ENCODE peak calls at places on chromosomes 12 and 14, in four cellular contexts. One of them, this sample, is unnamed.

GRCh38 chr14:92135269-92135668 is 13.5 kb downstream of the CPSF2 start:
- DNase-seq in MM.1S: no peak
- DNase-seq in CD8-positive, alpha-beta T cell: no peak
- DNase-seq in MCF 10A: peak
- DNase-seq in this sample: peak

GRCh38 chr12:47849261-47849660 is 29.6 kb upstream of the HDAC7 start:
- DNase-seq in MCF 10A: no peak
- DNase-seq in CD8-positive, alpha-beta T cell: no peak
- DNase-seq in MM.1S: no peak
- DNase-seq in this sample: no peak

GRCh38 chr12:22979854-22980253 is 354.9 kb downstream of the ETNK1 start:
- DNase-seq in MM.1S: no peak
- DNase-seq in MCF 10A: no peak
- DNase-seq in CD8-positive, alpha-beta T cell: no peak
- DNase-seq in this sample: no peak

GRCh38 chr12:106551410-106551809 is 31.4 kb upstream of the RFX4 start:
- DNase-seq in MM.1S: no peak
- DNase-seq in CD8-positive, alpha-beta T cell: no peak
- DNase-seq in MCF 10A: no peak
- DNase-seq in this sample: no peak

GRCh38 chr12:54374555-54375257 is 9.8 kb downstream of the ZNF385A start:
- DNase-seq in CD8-positive, alpha-beta T cell: no peak
- DNase-seq in MCF 10A: no peak
- DNase-seq in MM.1S: no peak
- DNase-seq in this sample: no peak

GRCh38 chr12:105083041-105083440 is 1.2 kb downstream of the ALDH1L2 start:
- DNase-seq in MM.1S: no peak
- DNase-seq in MCF 10A: no peak
- DNase-seq in CD8-positive, alpha-beta T cell: no peak
- DNase-seq in this sample: no peak

GRCh38 chr14:100221419-100222218 is 17.3 kb upstream of the YY1 start:
- DNase-seq in MM.1S: peak
- DNase-seq in CD8-positive, alpha-beta T cell: peak
- DNase-seq in MCF 10A: peak
- DNase-seq in this sample: peak

GRCh38 chr12:6285063-6285477 is 25.4 kb upstream of the PLEKHG6 start:
- DNase-seq in CD8-positive, alpha-beta T cell: peak
- DNase-seq in MCF 10A: peak
- DNase-seq in MM.1S: peak
- DNase-seq in this sample: peak

GRCh38 chr14:101501858-101502615 is 59.3 kb upstream of the DIO3 start:
- DNase-seq in CD8-positive, alpha-beta T cell: no peak
- DNase-seq in MCF 10A: no peak
- DNase-seq in MM.1S: no peak
- DNase-seq in this sample: no peak

GRCh38 chr12:53738834-53739284 is 11.6 kb upstream of the CALCOCO1 start:
- DNase-seq in CD8-positive, alpha-beta T cell: no peak
- DNase-seq in MCF 10A: no peak
- DNase-seq in MM.1S: no peak
- DNase-seq in this sample: no peak

GRCh38 chr12:103848917-103849491 is 8.0 kb upstream of the NT5DC3 start:
- DNase-seq in CD8-positive, alpha-beta T cell: no peak
- DNase-seq in MM.1S: no peak
- DNase-seq in MCF 10A: no peak
- DNase-seq in this sample: no peak

GRCh38 chr12:57766464-57767311 is at the start of gene CYP27B1:
- DNase-seq in CD8-positive, alpha-beta T cell: no peak
- DNase-seq in MM.1S: no peak
- DNase-seq in MCF 10A: peak
- DNase-seq in this sample: no peak

GRCh38 chr12:17489452-17489851 is 600.5 kb downstream of the RERGL start:
- DNase-seq in CD8-positive, alpha-beta T cell: no peak
- DNase-seq in MCF 10A: no peak
- DNase-seq in MM.1S: no peak
- DNase-seq in this sample: no peak

GRCh38 chr12:7512528-7512927 is 9.0 kb upstream of the CD163 start:
- DNase-seq in CD8-positive, alpha-beta T cell: no peak
- DNase-seq in MCF 10A: peak
- DNase-seq in MM.1S: no peak
- DNase-seq in this sample: no peak

GRCh38 chr14:101236496-101237240 is 324.6 kb upstream of the DIO3 start:
- DNase-seq in CD8-positive, alpha-beta T cell: no peak
- DNase-seq in MM.1S: no peak
- DNase-seq in MCF 10A: no peak
- DNase-seq in this sample: peak

DNA sequence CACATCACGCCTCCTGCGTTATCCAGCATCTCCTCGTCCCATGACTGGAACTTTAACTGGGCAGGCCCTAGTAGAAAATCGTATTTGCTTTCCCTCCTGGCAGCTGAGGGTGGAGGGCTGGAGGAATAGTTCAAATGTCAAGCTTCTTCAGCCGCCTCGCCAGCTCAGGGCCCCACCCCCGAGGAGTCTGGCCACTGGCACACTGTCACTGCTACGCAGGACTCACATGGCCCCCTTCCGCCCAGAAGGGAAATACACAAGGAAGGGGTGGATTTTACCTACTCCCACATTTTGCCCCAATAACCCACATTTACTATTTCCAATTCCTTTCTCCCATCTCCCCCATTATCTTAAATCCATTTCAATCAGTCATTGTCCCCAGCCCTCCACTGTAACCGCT is 8.6 kb downstream of the SLC6A13 start:
- DNase-seq in MM.1S: no peak
- DNase-seq in MCF 10A: no peak
- DNase-seq in CD8-positive, alpha-beta T cell: no peak
- DNase-seq in this sample: no peak
- TF ChIP-seq CTCF in MM.1S: no peak
- TF ChIP-seq CTCF in MCF 10A: no peak
- TF ChIP-seq CTCF in CD8-positive, alpha-beta T cell: no peak
- TF ChIP-seq CTCF in this sample: no peak

GRCh38 chr12:111616177-111616623 is 17.1 kb upstream of the ATXN2 start:
- DNase-seq in MCF 10A: no peak
- DNase-seq in MM.1S: no peak
- DNase-seq in CD8-positive, alpha-beta T cell: no peak
- DNase-seq in this sample: no peak
- TF ChIP-seq CTCF in MCF 10A: no peak
- TF ChIP-seq CTCF in MM.1S: no peak
- TF ChIP-seq CTCF in CD8-positive, alpha-beta T cell: no peak
- TF ChIP-seq CTCF in this sample: no peak

GRCh38 chr14:28375295-28375694 is 391.3 kb upstream of the FOXG1 start:
- DNase-seq in CD8-positive, alpha-beta T cell: no peak
- DNase-seq in MM.1S: peak
- DNase-seq in MCF 10A: peak
- DNase-seq in this sample: no peak
- TF ChIP-seq CTCF in CD8-positive, alpha-beta T cell: no peak
- TF ChIP-seq CTCF in MM.1S: peak
- TF ChIP-seq CTCF in MCF 10A: peak
- TF ChIP-seq CTCF in this sample: no peak

GRCh38 chr12:121898287-121898686 is 9.7 kb downstream of the PSMD9 start:
- DNase-seq in MM.1S: no peak
- DNase-seq in CD8-positive, alpha-beta T cell: no peak
- DNase-seq in MCF 10A: no peak
- DNase-seq in this sample: no peak

GRCh38 chr12:121889267-121889624 is 656 bp downstream of the PSMD9 start:
- DNase-seq in MCF 10A: no peak
- DNase-seq in CD8-positive, alpha-beta T cell: no peak
- DNase-seq in MM.1S: no peak
- DNase-seq in this sample: no peak

GRCh38 chr12:121893901-121894540 is 5.4 kb downstream of the PSMD9 start:
- DNase-seq in CD8-positive, alpha-beta T cell: no peak
- DNase-seq in MCF 10A: peak
- DNase-seq in MM.1S: peak
- DNase-seq in this sample: no peak

GRCh38 chr12:121892673-121893561 is 4.3 kb downstream of the PSMD9 start:
- DNase-seq in CD8-positive, alpha-beta T cell: no peak
- DNase-seq in MM.1S: no peak
- DNase-seq in MCF 10A: no peak
- DNase-seq in this sample: no peak

GRCh38 chr12:121894633-121895032 is 6.0 kb downstream of the PSMD9 start:
- DNase-seq in MCF 10A: no peak
- DNase-seq in MM.1S: no peak
- DNase-seq in CD8-positive, alpha-beta T cell: no peak
- DNase-seq in this sample: no peak
- TF ChIP-seq CTCF in MCF 10A: no peak
- TF ChIP-seq CTCF in MM.1S: no peak
- TF ChIP-seq CTCF in CD8-positive, alpha-beta T cell: no peak
- TF ChIP-seq CTCF in this sample: no peak

GRCh38 chr12:84619053-84619452 is 293.5 kb downstream of the SLC6A15 start:
- DNase-seq in MCF 10A: no peak
- DNase-seq in CD8-positive, alpha-beta T cell: no peak
- DNase-seq in MM.1S: no peak
- DNase-seq in this sample: no peak
- TF ChIP-seq CTCF in MCF 10A: peak
- TF ChIP-seq CTCF in CD8-positive, alpha-beta T cell: no peak
- TF ChIP-seq CTCF in MM.1S: peak
- TF ChIP-seq CTCF in this sample: no peak

GRCh38 chr14:28774764-28775738 is 8.5 kb downstream of the FOXG1 start:
- DNase-seq in CD8-positive, alpha-beta T cell: no peak
- DNase-seq in MCF 10A: no peak
- DNase-seq in MM.1S: no peak
- DNase-seq in this sample: no peak

GRCh38 chr14:28776482-28777266 is 10.1 kb downstream of the FOXG1 start:
- DNase-seq in MCF 10A: no peak
- DNase-seq in CD8-positive, alpha-beta T cell: no peak
- DNase-seq in MM.1S: no peak
- DNase-seq in this sample: no peak

GRCh38 chr14:28773176-28773575 is 6.6 kb downstream of the FOXG1 start:
- DNase-seq in MCF 10A: no peak
- DNase-seq in CD8-positive, alpha-beta T cell: no peak
- DNase-seq in MM.1S: no peak
- DNase-seq in this sample: no peak

GRCh38 chr14:28772613-28773012 is 6.0 kb downstream of the FOXG1 start:
- DNase-seq in MM.1S: no peak
- DNase-seq in MCF 10A: no peak
- DNase-seq in CD8-positive, alpha-beta T cell: no peak
- DNase-seq in this sample: no peak

GRCh38 chr14:28773917-28774691 is 7.5 kb downstream of the FOXG1 start:
- DNase-seq in CD8-positive, alpha-beta T cell: no peak
- DNase-seq in MCF 10A: no peak
- DNase-seq in MM.1S: no peak
- DNase-seq in this sample: peak
- TF ChIP-seq CTCF in CD8-positive, alpha-beta T cell: no peak
- TF ChIP-seq CTCF in MCF 10A: no peak
- TF ChIP-seq CTCF in MM.1S: no peak
- TF ChIP-seq CTCF in this sample: peak

GRCh38 chr12:99334737-99335136 is 312.8 kb upstream of the GARIN6 start:
- DNase-seq in MM.1S: no peak
- DNase-seq in MCF 10A: peak
- DNase-seq in CD8-positive, alpha-beta T cell: no peak
- DNase-seq in this sample: no peak

GRCh38 chr12:99332936-99333591 is 314.5 kb upstream of the GARIN6 start:
- DNase-seq in MCF 10A: no peak
- DNase-seq in MM.1S: peak
- DNase-seq in CD8-positive, alpha-beta T cell: no peak
- DNase-seq in this sample: no peak
- TF ChIP-seq CTCF in MCF 10A: no peak
- TF ChIP-seq CTCF in MM.1S: no peak
- TF ChIP-seq CTCF in CD8-positive, alpha-beta T cell: no peak
- TF ChIP-seq CTCF in this sample: no peak

GRCh38 chr12:125125271-125125670 is 60.0 kb downstream of the AACS start:
- DNase-seq in CD8-positive, alpha-beta T cell: no peak
- DNase-seq in MM.1S: no peak
- DNase-seq in MCF 10A: no peak
- DNase-seq in this sample: no peak

GRCh38 chr12:125128806-125129571 is 63.8 kb downstream of the AACS start:
- DNase-seq in MM.1S: no peak
- DNase-seq in CD8-positive, alpha-beta T cell: no peak
- DNase-seq in MCF 10A: no peak
- DNase-seq in this sample: no peak

GRCh38 chr12:125131958-125132357 is 66.7 kb downstream of the AACS start:
- DNase-seq in MCF 10A: no peak
- DNase-seq in CD8-positive, alpha-beta T cell: no peak
- DNase-seq in MM.1S: no peak
- DNase-seq in this sample: no peak

GRCh38 chr12:125129592-125130255 is 64.5 kb downstream of the AACS start:
- DNase-seq in MCF 10A: no peak
- DNase-seq in MM.1S: no peak
- DNase-seq in CD8-positive, alpha-beta T cell: no peak
- DNase-seq in this sample: no peak

GRCh38 chr12:125128380-125128779 is 63.1 kb downstream of the AACS start:
- DNase-seq in MM.1S: no peak
- DNase-seq in CD8-positive, alpha-beta T cell: no peak
- DNase-seq in MCF 10A: no peak
- DNase-seq in this sample: no peak
- TF ChIP-seq CTCF in MM.1S: no peak
- TF ChIP-seq CTCF in CD8-positive, alpha-beta T cell: no peak
- TF ChIP-seq CTCF in MCF 10A: no peak
- TF ChIP-seq CTCF in this sample: no peak

DNA sequence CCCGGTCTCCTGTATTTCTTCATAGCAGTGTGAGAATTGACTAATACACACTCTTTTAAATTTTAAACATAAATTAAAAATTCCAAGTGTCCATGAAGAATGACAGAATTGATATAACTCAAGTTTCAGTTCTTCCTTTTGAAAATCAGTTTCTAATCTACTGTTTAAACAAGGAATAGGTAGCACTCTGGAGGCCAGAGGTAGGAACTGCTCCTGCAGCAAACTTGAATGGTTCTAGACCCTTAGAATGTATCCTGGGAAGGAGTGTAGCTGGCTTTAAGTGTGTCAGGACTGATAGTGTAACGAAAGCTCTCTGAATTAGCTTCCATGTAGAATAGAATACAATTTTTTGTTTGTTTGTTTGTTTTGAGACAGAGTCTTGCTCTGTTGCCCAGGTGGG is 76.8 kb downstream of the AKAP6 start:
- DNase-seq in MM.1S: no peak
- DNase-seq in MCF 10A: no peak
- DNase-seq in CD8-positive, alpha-beta T cell: no peak
- DNase-seq in this sample: no peak
- TF ChIP-seq CTCF in MM.1S: no peak
- TF ChIP-seq CTCF in MCF 10A: no peak
- TF ChIP-seq CTCF in CD8-positive, alpha-beta T cell: no peak
- TF ChIP-seq CTCF in this sample: no peak

GRCh38 chr12:2997989-2998670 is 38.9 kb downstream of the TEAD4 start:
- DNase-seq in MM.1S: no peak
- DNase-seq in MCF 10A: no peak
- DNase-seq in CD8-positive, alpha-beta T cell: no peak
- DNase-seq in this sample: no peak

GRCh38 chr12:2998789-2999264 is 39.6 kb downstream of the TEAD4 start:
- DNase-seq in CD8-positive, alpha-beta T cell: no peak
- DNase-seq in MM.1S: no peak
- DNase-seq in MCF 10A: peak
- DNase-seq in this sample: no peak

GRCh38 chr12:2999265-2999841 is 40.2 kb downstream of the TEAD4 start:
- DNase-seq in MCF 10A: no peak
- DNase-seq in MM.1S: no peak
- DNase-seq in CD8-positive, alpha-beta T cell: no peak
- DNase-seq in this sample: no peak

GRCh38 chr12:3002636-3003035 is 43.4 kb downstream of the TEAD4 start:
- DNase-seq in CD8-positive, alpha-beta T cell: no peak
- DNase-seq in MM.1S: no peak
- DNase-seq in MCF 10A: no peak
- DNase-seq in this sample: no peak

GRCh38 chr12:3000548-3001275 is 41.5 kb downstream of the TEAD4 start:
- DNase-seq in MM.1S: no peak
- DNase-seq in MCF 10A: no peak
- DNase-seq in CD8-positive, alpha-beta T cell: no peak
- DNase-seq in this sample: no peak
- TF ChIP-seq CTCF in MM.1S: no peak
- TF ChIP-seq CTCF in MCF 10A: no peak
- TF ChIP-seq CTCF in CD8-positive, alpha-beta T cell: no peak
- TF ChIP-seq CTCF in this sample: no peak